ENCODE peak calls at places on chromosomes 12 and 14, in eight cellular contexts. L is D341Med; B is CD8-positive, alpha-beta T cell; A is occipital lobe; T is Right ventricle myocardium superior; W is lower leg skin; O is WERI-Rb-1; Y is body of pancreas. E is an unnamed sample.

GRCh38 chr14:97218713-97219355 is 421.7 kb downstream of the VRK1 start:
- DNase-seq in L (no peak), B (no peak), A (no peak), T (peak), W (no peak), O (no peak), Y (no peak), E (peak)

GRCh38 chr12:102163383-102163782 is 34.2 kb downstream of the PMCH start:
- DNase-seq in L (no peak), B (no peak), A (no peak), T (no peak), W (no peak), O (no peak), Y (no peak), E (no peak)

GRCh38 chr12:19018302-19018980 is 111.1 kb upstream of the PLEKHA5 start:
- DNase-seq in L (no peak), B (no peak), A (no peak), T (no peak), W (no peak), O (no peak), Y (no peak), E (no peak)

GRCh38 chr14:71362920-71363584 is 455.8 kb downstream of the PCNX1 start:
- DNase-seq in L (no peak), B (no peak), A (no peak), T (no peak), W (no peak), O (peak), Y (no peak), E (no peak)

GRCh38 chr14:65686761-65687160 is 274.2 kb downstream of the FUT8 start:
- DNase-seq in L (no peak), B (no peak), A (no peak), T (no peak), W (no peak), O (no peak), Y (no peak), E (no peak)

GRCh38 chr12:55737581-55738112 is 5.3 kb upstream of the GDF11 start:
- DNase-seq in L (no peak), B (no peak), A (no peak), T (no peak), W (no peak), O (peak), Y (no peak), E (no peak)

GRCh38 chr14:67345583-67345982 is 14.0 kb downstream of the ATP6V1D start:
- DNase-seq in L (no peak), B (no peak), A (no peak), T (no peak), W (no peak), O (no peak), Y (no peak), E (no peak)

GRCh38 chr12:85794551-85794950 is 41.7 kb downstream of the RASSF9 start:
- DNase-seq in L (no peak), B (no peak), A (no peak), T (no peak), W (no peak), O (no peak), Y (no peak), E (no peak)

GRCh38 chr12:25458047-25458552 is 95.0 kb downstream of the LMNTD1 start:
- DNase-seq in L (no peak), B (no peak), A (peak), T (no peak), W (peak), O (no peak), Y (peak), E (no peak)

GRCh38 chr12:51393676-51394545 is 2.7 kb upstream of the GALNT6 start:
- DNase-seq in L (no peak), B (no peak), A (no peak), T (no peak), W (peak), O (no peak), Y (no peak), E (no peak)

GRCh38 chr12:18462437-18462836 is 201.1 kb downstream of the PIK3C2G start:
- DNase-seq in L (no peak), B (no peak), A (no peak), T (no peak), W (no peak), O (no peak), Y (no peak), E (no peak)

GRCh38 chr12:47894068-47894467 is 10.7 kb downstream of the VDR start:
- DNase-seq in L (no peak), B (no peak), A (no peak), T (no peak), W (no peak), O (no peak), Y (no peak), E (no peak)

GRCh38 chr12:89245090-89245489 is 107.2 kb downstream of the DUSP6 start:
- DNase-seq in L (no peak), B (no peak), A (no peak), T (no peak), W (no peak), O (no peak), Y (no peak), E (peak)

GRCh38 chr14:34043627-34044372 is 92.9 kb upstream of the EGLN3 start:
- DNase-seq in L (no peak), B (no peak), A (no peak), T (no peak), W (no peak), O (no peak), Y (no peak), E (peak)

GRCh38 chr14:51860836-51861583 is 598 bp downstream of the GNG2 start:
- DNase-seq in L (no peak), B (no peak), A (no peak), T (no peak), W (no peak), O (no peak), Y (no peak), E (no peak)

GRCh38 chr12:98417303-98417702 is 98.1 kb upstream of the TMPO start:
- DNase-seq in L (no peak), B (no peak), A (no peak), T (no peak), W (no peak), O (no peak), Y (no peak), E (no peak)

GRCh38 chr14:103057372-103058208 is at the start of gene CDC42BPB:
- DNase-seq in L (peak), B (peak), A (peak), T (peak), W (peak), O (peak), Y (peak), E (peak)

GRCh38 chr14:94907626-94908261 is 137.8 kb upstream of the GSC start:
- DNase-seq in L (no peak), B (no peak), A (no peak), T (no peak), W (no peak), O (no peak), Y (no peak), E (no peak)

GRCh38 chr12:116143883-116144266 is 133.6 kb downstream of the MED13L start:
- DNase-seq in L (no peak), B (no peak), A (no peak), T (no peak), W (no peak), O (no peak), Y (no peak), E (no peak)

GRCh38 chr12:113674996-113675395 is 203.3 kb upstream of the LHX5 start:
- DNase-seq in L (no peak), B (no peak), A (no peak), T (no peak), W (no peak), O (no peak), Y (no peak), E (no peak)

GRCh38 chr12:129911437-129912049 is 7.7 kb upstream of the TMEM132D start:
- DNase-seq in L (peak), B (no peak), A (peak), T (peak), W (no peak), O (peak), Y (peak), E (no peak)

GRCh38 chr14:65549429-65549828 is 136.9 kb downstream of the FUT8 start:
- DNase-seq in L (no peak), B (no peak), A (no peak), T (no peak), W (no peak), O (no peak), Y (no peak), E (no peak)

GRCh38 chr14:105346200-105346533 is 31.6 kb downstream of the PACS2 start:
- DNase-seq in L (no peak), B (no peak), A (no peak), T (no peak), W (no peak), O (no peak), Y (no peak), E (no peak)

E was measured in T-helper 1 cell.